ENCODE peak calls at places on chromosomes 11 and 22, in four cellular contexts. H, N, Y and V are unnamed samples.

GRCh38 chr11:48006301-48006992 is 26.1 kb downstream of the PTPRJ start:
- DNase-seq in H (no peak), N (peak), Y (peak), V (no peak)

GRCh38 chr11:11757871-11758270 is 83.9 kb upstream of the USP47 start:
- DNase-seq in H (no peak), N (no peak), Y (no peak), V (no peak)

GRCh38 chr11:645536-645935 is 8.5 kb downstream of the DRD4 start:
- DNase-seq in H (no peak), N (no peak), Y (no peak), V (no peak)

GRCh38 chr22:44597616-44598015 is 99.6 kb upstream of the RTL6 start:
- DNase-seq in H (no peak), N (no peak), Y (no peak), V (no peak)

GRCh38 chr11:1650918-1651262 is 21.3 kb downstream of the KRTAP5-5 start:
- DNase-seq in H (no peak), N (no peak), Y (no peak), V (no peak)

GRCh38 chr11:36447514-36447913 is 62.6 kb downstream of the TRAF6 start:
- DNase-seq in H (no peak), N (no peak), Y (no peak), V (no peak)

GRCh38 chr11:105100976-105101630 is 38.5 kb downstream of the CARD18 start:
- DNase-seq in H (no peak), N (no peak), Y (no peak), V (no peak)

GRCh38 chr11:86931965-86932332 is 23.2 kb downstream of the FZD4 start:
- DNase-seq in H (no peak), N (peak), Y (peak), V (no peak)

GRCh38 chr11:102927624-102927990 is 27.9 kb downstream of the MMP13 start:
- DNase-seq in H (no peak), N (peak), Y (no peak), V (no peak)

GRCh38 chr11:88507771-88508557 is 170.4 kb upstream of the CTSC start:
- DNase-seq in H (no peak), N (no peak), Y (peak), V (no peak)

GRCh38 chr11:727859-728748 is 19.2 kb upstream of the TALDO1 start:
- DNase-seq in H (peak), N (peak), Y (peak), V (peak)

GRCh38 chr11:293293-293851 is 4.4 kb downstream of the PGGHG start:
- DNase-seq in H (peak), N (no peak), Y (no peak), V (no peak)

GRCh38 chr11:39630365-39630764 is 1829.1 kb downstream of the LRRC4C start:
- DNase-seq in H (no peak), N (no peak), Y (no peak), V (no peak)

GRCh38 chr22:27238935-27239510 is 562.5 kb downstream of the MN1 start:
- DNase-seq in H (peak), N (peak), Y (peak), V (no peak)

GRCh38 chr11:60985501-60985900 is 14.0 kb downstream of the CD6 start:
- DNase-seq in H (no peak), N (no peak), Y (no peak), V (no peak)

GRCh38 chr22:41217553-41218157 is 12.5 kb downstream of the L3MBTL2 start:
- DNase-seq in H (peak), N (no peak), Y (peak), V (peak)

GRCh38 chr11:121328213-121328966 is 35.8 kb downstream of the SC5D start:
- DNase-seq in H (no peak), N (no peak), Y (no peak), V (no peak)

GRCh38 chr22:26428515-26429457 is at the start of gene ASPHD2:
- DNase-seq in H (peak), N (peak), Y (peak), V (peak)

GRCh38 chr11:2662430-2663299 is 37.1 kb downstream of the KCNQ1OT1 start:
- DNase-seq in H (no peak), N (no peak), Y (no peak), V (no peak)

GRCh38 chr11:61917357-61918109 is at the start of gene RAB3IL1:
- DNase-seq in H (peak), N (peak), Y (peak), V (peak)

GRCh38 chr11:2576116-2576515 is 123.7 kb downstream of the KCNQ1OT1 start:
- DNase-seq in H (no peak), N (no peak), Y (no peak), V (peak)

GRCh38 chr22:26471522-26471921 is 12.1 kb downstream of the HPS4 start:
- DNase-seq in H (no peak), N (no peak), Y (peak), V (no peak)

GRCh38 chr11:132307309-132308020 is 937.0 kb downstream of the NTM start:
- DNase-seq in H (no peak), N (no peak), Y (no peak), V (no peak)

GRCh38 chr11:109512680-109513079 is 90.7 kb downstream of the C11orf87 start:
- DNase-seq in H (no peak), N (no peak), Y (no peak), V (no peak)

GRCh38 chr11:6606471-6607189 is 3.1 kb downstream of the ILK start:
- DNase-seq in H (peak), N (peak), Y (peak), V (peak)

GRCh38 chr11:132278801-132279574 is 908.6 kb downstream of the NTM start:
- DNase-seq in H (no peak), N (peak), Y (peak), V (no peak)

DNA sequence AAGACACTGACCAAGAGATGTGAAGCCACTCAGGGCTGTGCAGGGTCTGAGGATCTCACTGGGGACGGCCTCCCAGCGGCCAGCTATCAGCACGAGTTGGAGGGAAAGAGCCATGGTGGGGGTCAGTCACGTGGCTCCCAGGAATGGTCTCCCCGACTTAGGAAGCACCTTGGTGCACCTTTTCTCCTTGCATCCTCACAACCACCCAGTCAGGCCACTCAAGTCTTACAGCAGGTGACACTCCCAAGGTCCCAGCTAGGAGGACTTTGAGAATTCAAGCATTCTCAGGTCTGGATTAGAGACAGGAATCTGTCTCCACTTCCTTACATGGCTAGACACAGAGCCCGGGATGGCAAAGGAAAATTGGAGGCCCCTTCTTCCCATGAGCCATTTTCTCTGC is 2.7 kb downstream of the RNASEH2C start:
- DNase-seq in H (no peak), N (no peak), Y (no peak), V (no peak)
- TF ChIP-seq POLR2A in H (no peak), N (no peak), Y (peak), V (no peak)

DNA sequence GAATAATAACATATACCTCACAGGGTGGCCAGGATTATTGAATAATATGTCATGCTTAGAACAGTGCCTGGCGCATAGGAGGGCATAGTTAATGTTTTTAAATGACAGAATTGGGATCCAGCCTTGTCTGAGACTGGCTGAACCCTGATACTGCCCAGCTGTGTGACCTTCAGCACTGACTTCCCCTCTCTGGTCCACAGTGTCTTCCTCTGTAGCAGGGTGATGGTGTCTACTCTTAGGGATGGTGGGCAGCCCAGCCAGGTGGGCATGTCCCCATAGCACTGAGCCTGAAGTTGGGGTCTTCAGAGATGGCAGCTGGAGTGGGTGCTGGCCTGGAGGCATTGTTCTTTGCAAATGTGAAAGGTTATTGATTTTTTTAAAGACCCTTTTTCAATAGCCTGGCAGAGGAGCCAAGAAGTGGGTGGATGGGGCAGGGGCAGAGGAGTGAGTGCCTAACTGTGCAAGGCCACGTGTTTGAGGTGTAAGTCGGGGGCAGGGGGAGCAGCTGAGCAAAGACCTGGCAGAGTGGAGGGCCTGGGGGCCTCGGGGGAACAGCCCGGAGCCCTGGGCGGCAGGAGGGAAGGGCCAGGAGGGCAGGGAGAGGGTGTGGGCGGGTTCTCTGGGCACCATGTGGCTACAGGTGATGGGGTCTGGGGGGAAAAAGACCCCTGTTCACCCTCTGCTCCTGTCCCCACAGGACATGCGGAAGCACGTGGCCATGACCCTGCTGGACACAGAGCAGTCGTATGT is 29.8 kb upstream of the RELT start:
- DNase-seq in H (no peak), N (no peak), Y (no peak), V (no peak)
- TF ChIP-seq POLR2A in H (no peak), N (no peak), Y (no peak), V (no peak)

DNA sequence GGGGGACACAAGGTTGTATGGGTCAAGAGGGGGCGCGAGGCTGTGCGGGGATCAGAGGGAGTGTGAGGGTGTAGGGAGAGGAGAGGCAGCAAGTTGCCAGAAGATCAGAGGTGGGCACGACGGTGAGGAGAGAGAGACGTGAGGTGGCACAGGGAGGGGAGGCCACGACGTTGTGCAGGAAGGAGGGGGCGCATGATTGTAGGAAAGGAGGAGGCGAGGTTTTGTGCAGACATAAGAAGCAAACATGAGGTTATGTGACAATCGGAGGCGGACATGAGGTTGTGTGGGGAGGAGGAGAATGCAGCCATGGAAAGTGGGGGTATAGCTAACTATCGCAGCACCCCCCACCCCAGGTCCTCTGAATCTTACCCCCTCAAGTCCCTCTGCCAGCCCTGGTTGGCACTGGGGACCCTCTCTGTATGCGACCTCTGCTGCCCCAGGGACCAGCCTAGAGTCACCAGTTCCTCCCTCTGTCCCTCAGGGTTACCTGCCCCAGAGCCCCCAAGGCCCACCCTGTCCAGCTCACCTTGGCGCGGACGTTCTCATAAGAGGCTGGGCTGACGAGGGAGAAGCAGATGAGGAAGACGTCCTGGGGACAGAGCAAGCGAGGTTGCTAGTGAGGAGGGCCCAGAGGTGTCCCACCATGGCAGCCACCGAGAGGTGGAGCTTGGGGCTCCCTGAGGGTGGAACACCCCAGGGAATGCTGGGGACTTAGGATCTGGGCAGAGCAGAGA is 12.5 kb downstream of the RAC2 start:
- DNase-seq in H (no peak), N (no peak), Y (no peak), V (peak)
- TF ChIP-seq POLR2A in H (no peak), N (no peak), Y (no peak), V (no peak)

GRCh38 chr22:19329454-19329853 is 37.9 kb upstream of the CLTCL1 start:
- DNase-seq in H (no peak), N (peak), Y (no peak), V (no peak)

GRCh38 chr22:19331474-19331873 is 40.0 kb upstream of the CLTCL1 start:
- DNase-seq in H (no peak), N (no peak), Y (no peak), V (no peak)

GRCh38 chr22:19336133-19337075 is 44.9 kb upstream of the CLTCL1 start:
- DNase-seq in H (no peak), N (no peak), Y (no peak), V (peak)

GRCh38 chr22:19331975-19332374 is 40.5 kb upstream of the CLTCL1 start:
- DNase-seq in H (no peak), N (no peak), Y (no peak), V (no peak)

DNA sequence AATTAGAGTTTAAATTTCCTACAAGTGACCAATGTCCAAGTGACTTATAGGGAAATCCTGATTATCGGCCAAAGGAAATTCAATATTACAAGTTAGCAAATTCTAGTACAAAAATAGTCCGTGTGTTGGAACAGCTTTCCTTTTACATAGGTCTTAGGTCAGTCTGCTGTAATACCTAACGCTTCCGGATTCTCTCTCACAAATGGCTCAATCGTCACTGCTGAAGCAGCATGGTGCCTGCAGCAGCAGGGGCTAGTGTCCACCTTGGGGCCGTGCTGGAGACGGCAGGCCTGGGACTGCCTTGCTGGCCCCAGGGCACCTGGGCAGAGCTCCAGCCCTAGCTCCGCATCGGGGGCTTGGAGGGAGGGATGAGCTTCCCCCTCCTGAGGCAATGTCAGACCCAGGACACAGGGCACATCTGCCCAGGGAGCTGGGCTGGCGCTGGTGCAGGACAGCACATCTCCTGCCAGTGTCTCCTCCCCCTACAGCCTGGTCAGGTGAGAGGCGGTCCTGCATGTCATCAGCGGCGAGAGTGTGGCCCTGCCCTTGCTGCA is 39.4 kb upstream of the CLTCL1 start:
- DNase-seq in H (no peak), N (no peak), Y (no peak), V (no peak)
- TF ChIP-seq POLR2A in H (no peak), N (no peak), Y (no peak), V (no peak)

DNA sequence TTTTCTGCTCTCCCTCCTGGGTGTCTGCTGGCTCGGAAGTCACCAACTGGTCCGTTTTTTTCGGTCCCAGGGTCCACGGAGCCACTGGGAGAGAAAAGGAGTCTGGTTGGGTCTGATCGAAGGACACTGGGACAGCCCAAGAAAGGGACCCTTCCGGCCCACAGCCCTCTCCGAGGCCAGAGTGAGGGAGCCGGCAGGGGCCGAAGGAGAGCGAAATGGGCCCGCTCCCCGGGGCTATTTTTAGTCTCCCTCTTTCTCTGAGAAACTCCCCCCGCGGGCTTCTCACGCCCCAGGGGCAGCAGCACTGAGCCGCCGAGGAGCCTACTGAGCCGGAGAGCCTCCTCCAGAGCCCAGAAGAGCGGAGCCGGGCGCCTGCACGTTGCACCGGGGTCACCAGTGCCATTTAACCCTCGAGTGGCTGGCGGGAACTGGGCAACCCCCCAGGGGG is 1.9 kb downstream of the ESAM start:
- DNase-seq in H (no peak), N (peak), Y (peak), V (no peak)
- TF ChIP-seq POLR2A in H (no peak), N (peak), Y (no peak), V (no peak)

GRCh38 chr11:128518493-128519207 is 68.7 kb downstream of the ETS1 start:
- DNase-seq in H (no peak), N (no peak), Y (no peak), V (no peak)
- TF ChIP-seq POLR2A in H (no peak), N (no peak), Y (no peak), V (no peak)

DNA sequence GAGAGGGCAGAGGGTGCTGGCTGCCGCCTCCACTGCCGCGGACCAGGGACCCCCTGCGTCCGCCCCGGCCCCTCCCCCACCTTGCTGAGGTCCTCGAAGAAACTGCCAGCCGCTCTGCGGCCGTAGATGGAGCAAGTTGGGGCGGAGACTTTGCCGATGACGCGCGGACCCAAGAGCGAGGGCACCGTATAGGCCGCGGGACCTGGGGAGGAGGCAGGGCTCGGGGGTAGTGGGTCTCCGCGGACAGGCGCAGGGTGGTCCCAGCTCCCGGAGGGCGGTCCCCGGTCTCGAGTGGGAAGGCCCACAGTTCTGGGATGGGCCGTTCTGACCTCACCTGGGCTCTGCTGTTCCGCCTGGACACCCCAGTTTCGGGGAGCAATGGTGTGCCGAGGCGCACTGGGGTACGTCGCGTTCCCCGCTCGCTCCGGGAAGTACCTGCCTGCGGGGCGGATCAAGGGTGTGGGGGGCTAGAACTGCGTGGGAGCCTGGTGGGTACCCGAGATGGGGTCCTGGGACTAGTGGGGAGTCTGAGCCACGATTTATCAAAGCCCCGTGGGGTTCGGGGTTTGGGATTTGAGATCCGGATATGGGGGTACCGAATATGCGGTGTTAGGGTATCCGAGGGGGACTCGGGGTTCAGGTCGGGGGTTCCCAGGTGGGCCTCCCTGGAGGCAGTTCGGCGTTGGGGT is 1.2 kb upstream of the TYMP start:
- DNase-seq in H (peak), N (peak), Y (peak), V (peak)
- TF ChIP-seq POLR2A in H (peak), N (peak), Y (no peak), V (peak)

GRCh38 chr22:22583030-22583429 is 24.0 kb upstream of the PRAME start:
- DNase-seq in H (no peak), N (no peak), Y (no peak), V (no peak)

GRCh38 chr22:22576989-22577427 is 17.9 kb upstream of the PRAME start:
- DNase-seq in H (no peak), N (no peak), Y (no peak), V (no peak)

GRCh38 chr22:22576244-22576988 is 17.4 kb upstream of the PRAME start:
- DNase-seq in H (no peak), N (peak), Y (peak), V (peak)

GRCh38 chr22:22579869-22580604 is 21.0 kb upstream of the PRAME start:
- DNase-seq in H (no peak), N (no peak), Y (no peak), V (no peak)

DNA sequence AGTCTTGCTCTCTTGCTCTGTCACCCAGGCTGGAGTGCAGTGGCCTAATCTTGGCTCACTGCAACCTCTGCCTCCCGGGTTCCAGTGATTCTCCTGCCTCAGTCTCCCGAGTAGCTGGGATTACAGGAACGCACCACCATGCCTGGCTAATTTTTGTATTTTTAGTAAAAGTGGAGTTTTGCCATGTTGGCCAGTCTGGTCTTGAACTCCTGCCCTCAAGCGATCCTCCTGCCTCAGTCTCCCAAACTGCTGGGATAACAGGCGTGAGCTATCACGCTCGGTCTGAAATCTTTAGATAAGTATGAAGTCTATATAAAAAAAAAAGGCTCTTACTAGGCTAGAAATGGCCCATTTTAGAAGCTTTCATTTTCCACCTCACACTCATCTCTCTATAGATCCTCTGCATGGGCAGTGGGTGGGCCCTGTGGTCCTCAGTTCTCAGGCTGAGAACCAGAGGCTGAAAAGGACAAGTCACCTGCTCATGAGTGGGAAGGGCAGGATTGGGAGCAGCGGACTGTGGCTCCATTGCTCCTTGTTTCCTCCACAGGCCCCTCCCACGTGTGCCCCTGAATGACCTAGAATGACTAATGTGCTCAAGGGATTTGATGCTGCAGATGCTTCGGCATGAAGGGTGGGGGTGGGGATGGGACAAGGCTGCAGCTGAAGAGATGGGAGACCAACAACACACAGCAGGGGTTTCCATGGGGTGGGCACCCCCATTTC is 19.8 kb upstream of the PRAME start:
- DNase-seq in H (no peak), N (no peak), Y (no peak), V (no peak)
- TF ChIP-seq POLR2A in H (no peak), N (no peak), Y (no peak), V (no peak)